ENCODE peak calls at places on chromosomes 7 and 10, in four cellular contexts. One of them, this sample, is unnamed.

GRCh38 chr10:52314822-52315552 is 906 bp downstream of the DKK1 start:
- DNase-seq in brain microvascular endothelial cell: peak
- DNase-seq in A549: peak
- DNase-seq in cardiac muscle cell: peak
- DNase-seq in this sample: no peak

GRCh38 chr7:34748244-34749039 is 90.4 kb downstream of the NPSR1 start:
- DNase-seq in brain microvascular endothelial cell: peak
- DNase-seq in A549: peak
- DNase-seq in cardiac muscle cell: peak
- DNase-seq in this sample: no peak

GRCh38 chr7:39531818-39532217 is 34.4 kb upstream of the YAE1 start:
- DNase-seq in brain microvascular endothelial cell: no peak
- DNase-seq in A549: no peak
- DNase-seq in cardiac muscle cell: no peak
- DNase-seq in this sample: no peak

GRCh38 chr7:71538210-71538609 is 406.3 kb downstream of the GALNT17 start:
- DNase-seq in brain microvascular endothelial cell: no peak
- DNase-seq in A549: no peak
- DNase-seq in cardiac muscle cell: no peak
- DNase-seq in this sample: no peak

GRCh38 chr10:114905450-114905849 is 32.5 kb upstream of the TRUB1 start:
- DNase-seq in brain microvascular endothelial cell: peak
- DNase-seq in A549: peak
- DNase-seq in cardiac muscle cell: no peak
- DNase-seq in this sample: no peak

GRCh38 chr10:119620771-119621384 is 24.1 kb upstream of the TIAL1 start:
- DNase-seq in brain microvascular endothelial cell: no peak
- DNase-seq in A549: no peak
- DNase-seq in cardiac muscle cell: peak
- DNase-seq in this sample: no peak

GRCh38 chr7:134890246-134891240 is 95.8 kb upstream of the AGBL3 start:
- DNase-seq in brain microvascular endothelial cell: peak
- DNase-seq in A549: no peak
- DNase-seq in cardiac muscle cell: peak
- DNase-seq in this sample: peak

GRCh38 chr10:6504296-6504695 is 75.8 kb downstream of the PRKCQ start:
- DNase-seq in brain microvascular endothelial cell: no peak
- DNase-seq in A549: no peak
- DNase-seq in cardiac muscle cell: no peak
- DNase-seq in this sample: no peak

GRCh38 chr7:106916689-106917088 is 51.6 kb downstream of the PIK3CG start:
- DNase-seq in brain microvascular endothelial cell: no peak
- DNase-seq in A549: no peak
- DNase-seq in cardiac muscle cell: no peak
- DNase-seq in this sample: no peak

GRCh38 chr10:22927661-22928403 is at the start of gene ARMC3:
- DNase-seq in brain microvascular endothelial cell: peak
- DNase-seq in A549: peak
- DNase-seq in cardiac muscle cell: peak
- DNase-seq in this sample: no peak

GRCh38 chr7:738723-739454 is 11.8 kb upstream of the PRKAR1B start:
- DNase-seq in brain microvascular endothelial cell: no peak
- DNase-seq in A549: no peak
- DNase-seq in cardiac muscle cell: no peak
- DNase-seq in this sample: no peak

GRCh38 chr10:71996598-71997371 is 32.6 kb downstream of the CHST3 start:
- DNase-seq in brain microvascular endothelial cell: no peak
- DNase-seq in A549: no peak
- DNase-seq in cardiac muscle cell: no peak
- DNase-seq in this sample: no peak

GRCh38 chr10:28367865-28368541 is 65.1 kb upstream of the MPP7 start:
- DNase-seq in brain microvascular endothelial cell: no peak
- DNase-seq in A549: no peak
- DNase-seq in cardiac muscle cell: no peak
- DNase-seq in this sample: no peak

GRCh38 chr10:64118736-64119135 is 597.5 kb downstream of the REEP3 start:
- DNase-seq in brain microvascular endothelial cell: no peak
- DNase-seq in A549: no peak
- DNase-seq in cardiac muscle cell: no peak
- DNase-seq in this sample: no peak

GRCh38 chr10:101566333-101567164 is 21.5 kb downstream of the POLL start:
- DNase-seq in brain microvascular endothelial cell: no peak
- DNase-seq in A549: no peak
- DNase-seq in cardiac muscle cell: peak
- DNase-seq in this sample: peak

GRCh38 chr10:131630772-131631258 is 270.0 kb upstream of the PPP2R2D start:
- DNase-seq in brain microvascular endothelial cell: no peak
- DNase-seq in A549: no peak
- DNase-seq in cardiac muscle cell: no peak
- DNase-seq in this sample: no peak

GRCh38 chr7:46512901-46513431 is 591.9 kb upstream of the IGFBP3 start:
- DNase-seq in brain microvascular endothelial cell: no peak
- DNase-seq in A549: peak
- DNase-seq in cardiac muscle cell: peak
- DNase-seq in this sample: no peak

GRCh38 chr7:98930464-98930863 is 52.1 kb downstream of the TRRAP start:
- DNase-seq in brain microvascular endothelial cell: no peak
- DNase-seq in A549: no peak
- DNase-seq in cardiac muscle cell: no peak
- DNase-seq in this sample: no peak

GRCh38 chr10:3068201-3068967 is 1.0 kb downstream of the PFKP start:
- DNase-seq in brain microvascular endothelial cell: peak
- DNase-seq in A549: no peak
- DNase-seq in cardiac muscle cell: peak
- DNase-seq in this sample: peak

GRCh38 chr7:98598846-98599615 is 18.1 kb upstream of the NPTX2 start:
- DNase-seq in brain microvascular endothelial cell: no peak
- DNase-seq in A549: no peak
- DNase-seq in cardiac muscle cell: no peak
- DNase-seq in this sample: no peak

GRCh38 chr7:36871863-36872262 is 147.6 kb upstream of the AOAH start:
- DNase-seq in brain microvascular endothelial cell: no peak
- DNase-seq in A549: no peak
- DNase-seq in cardiac muscle cell: no peak
- DNase-seq in this sample: no peak

DNA sequence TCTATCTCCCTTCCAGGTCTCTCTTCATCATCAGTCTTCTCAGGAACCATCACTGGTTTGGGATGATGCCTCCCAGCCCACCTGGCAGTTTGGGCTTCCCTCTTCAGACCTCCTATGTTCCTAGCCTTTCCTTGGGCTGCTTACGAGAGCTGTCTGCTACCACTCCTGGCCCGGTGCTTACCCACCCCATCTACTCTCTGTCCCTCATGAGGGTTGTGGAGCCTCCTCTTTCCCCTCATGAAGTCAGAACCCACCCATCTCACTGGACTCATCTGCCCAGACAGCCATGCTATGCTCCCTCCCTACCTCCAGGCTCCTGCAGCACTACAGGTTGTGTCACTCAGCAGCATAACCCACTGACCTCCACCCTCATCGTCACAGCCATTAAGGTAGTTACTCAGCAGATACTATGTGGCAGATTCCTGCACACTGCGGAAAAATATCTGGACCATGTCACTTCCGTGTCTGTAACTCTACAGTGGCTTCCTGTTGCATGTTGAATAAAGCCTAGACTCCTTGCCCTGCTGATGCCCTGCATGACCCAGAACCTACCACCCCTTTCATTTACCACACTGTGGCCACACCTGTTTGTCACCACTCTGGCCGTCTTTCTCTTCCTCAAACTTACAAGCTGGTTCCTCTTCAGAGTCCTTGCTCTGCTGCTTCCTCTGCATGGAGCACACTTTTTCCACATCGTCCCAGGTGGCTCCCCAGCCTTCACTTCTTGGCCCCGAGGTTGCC is 2.0 kb downstream of the DBNL start:
- DNase-seq in brain microvascular endothelial cell: no peak
- DNase-seq in A549: no peak
- DNase-seq in cardiac muscle cell: no peak
- DNase-seq in this sample: no peak
- H3K27ac ChIP-seq in brain microvascular endothelial cell: no peak
- H3K27ac ChIP-seq in A549: no peak
- H3K27ac ChIP-seq in cardiac muscle cell: no peak
- H3K27ac ChIP-seq in this sample: no peak

DNA sequence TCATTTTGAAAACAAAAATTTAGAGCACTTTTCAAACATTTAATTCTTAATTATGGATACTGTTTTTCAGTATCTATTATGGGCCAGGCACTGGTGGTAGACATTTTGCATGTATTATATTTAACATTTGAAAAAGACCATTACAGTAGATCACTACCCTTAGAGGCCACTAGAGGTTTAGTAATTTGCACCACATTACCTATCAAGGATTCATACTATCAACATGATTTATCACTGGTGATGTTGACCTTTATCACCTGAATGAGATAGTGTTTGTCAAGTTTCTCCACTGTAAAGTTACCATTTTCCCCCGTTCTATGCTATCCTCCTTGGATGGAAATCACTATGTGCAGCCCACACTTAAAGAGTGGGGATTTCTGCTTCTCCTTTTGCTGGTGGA is 4.4 kb upstream of the SNX13 start:
- DNase-seq in brain microvascular endothelial cell: no peak
- DNase-seq in A549: peak
- DNase-seq in cardiac muscle cell: no peak
- DNase-seq in this sample: no peak
- TF ChIP-seq CTCF in brain microvascular endothelial cell: no peak
- TF ChIP-seq CTCF in A549: no peak
- TF ChIP-seq CTCF in cardiac muscle cell: no peak
- TF ChIP-seq CTCF in this sample: no peak

DNA sequence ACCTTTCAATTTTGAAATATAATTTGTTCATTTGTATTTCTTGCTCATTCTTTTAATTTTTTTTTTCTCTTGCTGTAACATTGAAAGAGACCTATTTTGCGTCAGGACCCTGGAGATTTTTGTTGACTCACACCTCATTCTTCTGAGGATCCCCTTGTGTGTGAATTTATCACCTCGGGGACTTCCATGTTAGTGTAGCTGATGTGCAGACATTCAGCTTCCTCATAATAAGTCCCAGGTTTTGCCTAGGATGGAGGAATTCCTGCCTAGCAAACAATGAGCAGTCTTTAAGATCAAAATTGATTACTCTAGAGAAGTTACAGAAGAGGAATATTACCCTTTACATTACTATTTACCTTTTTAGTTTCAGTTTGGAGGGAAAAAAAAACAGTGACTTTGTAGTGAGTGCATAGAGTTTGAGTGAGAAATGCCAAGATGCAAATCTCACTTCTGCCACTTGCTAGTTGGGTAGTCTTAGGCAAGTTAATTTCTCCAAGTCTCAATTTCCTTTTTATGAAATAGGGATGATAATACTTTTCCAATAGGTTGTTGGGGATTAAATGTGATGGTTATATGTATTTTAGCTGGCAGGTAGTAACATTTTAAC is 14.3 kb downstream of the TES start:
- DNase-seq in brain microvascular endothelial cell: peak
- DNase-seq in A549: no peak
- DNase-seq in cardiac muscle cell: no peak
- DNase-seq in this sample: no peak
- H3K4me3 ChIP-seq in brain microvascular endothelial cell: no peak
- H3K4me3 ChIP-seq in A549: no peak
- H3K4me3 ChIP-seq in cardiac muscle cell: no peak
- H3K4me3 ChIP-seq in this sample: no peak

GRCh38 chr10:104274762-104275721 is 6.1 kb downstream of the GSTO2 start:
- DNase-seq in brain microvascular endothelial cell: no peak
- DNase-seq in A549: peak
- DNase-seq in cardiac muscle cell: peak
- DNase-seq in this sample: no peak

GRCh38 chr10:104273899-104274575 is 5.1 kb downstream of the GSTO2 start:
- DNase-seq in brain microvascular endothelial cell: no peak
- DNase-seq in A549: no peak
- DNase-seq in cardiac muscle cell: peak
- DNase-seq in this sample: no peak

GRCh38 chr10:104276192-104276591 is 7.2 kb downstream of the GSTO2 start:
- DNase-seq in brain microvascular endothelial cell: no peak
- DNase-seq in A549: no peak
- DNase-seq in cardiac muscle cell: no peak
- DNase-seq in this sample: no peak

GRCh38 chr10:104268691-104269645 is at the start of gene GSTO2:
- DNase-seq in brain microvascular endothelial cell: peak
- DNase-seq in A549: peak
- DNase-seq in cardiac muscle cell: peak
- DNase-seq in this sample: peak

GRCh38 chr10:104273291-104273690 is 4.3 kb downstream of the GSTO2 start:
- DNase-seq in brain microvascular endothelial cell: no peak
- DNase-seq in A549: no peak
- DNase-seq in cardiac muscle cell: no peak
- DNase-seq in this sample: no peak
- H3K27ac ChIP-seq in brain microvascular endothelial cell: peak
- H3K27ac ChIP-seq in A549: no peak
- H3K27ac ChIP-seq in cardiac muscle cell: no peak
- H3K27ac ChIP-seq in this sample: no peak

GRCh38 chr7:95265634-95266033 is 58.7 kb downstream of the PON1 start:
- DNase-seq in brain microvascular endothelial cell: no peak
- DNase-seq in A549: no peak
- DNase-seq in cardiac muscle cell: no peak
- DNase-seq in this sample: no peak
- TF ChIP-seq CTCF in brain microvascular endothelial cell: no peak
- TF ChIP-seq CTCF in A549: no peak
- TF ChIP-seq CTCF in cardiac muscle cell: no peak
- TF ChIP-seq CTCF in this sample: no peak

DNA sequence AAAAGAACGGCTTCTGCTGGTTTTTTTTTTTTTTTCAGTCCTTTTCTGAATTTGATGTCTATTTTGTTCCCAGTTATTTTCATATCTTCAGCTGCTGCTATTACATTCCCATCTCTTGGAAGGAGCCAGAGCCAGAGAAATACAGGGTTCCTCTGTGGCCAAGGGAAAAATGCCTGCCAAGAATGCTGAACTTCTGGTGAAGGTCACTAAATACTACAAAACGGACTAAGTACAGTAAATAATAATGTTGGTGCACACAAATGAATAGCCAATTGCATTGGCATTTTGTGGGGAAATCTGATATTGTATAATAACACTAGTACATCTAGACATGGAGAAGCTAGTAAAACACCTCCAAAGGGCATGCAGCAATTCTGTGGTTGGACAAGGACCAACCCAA is 56.3 kb upstream of the ZEB1 start:
- DNase-seq in brain microvascular endothelial cell: peak
- DNase-seq in A549: no peak
- DNase-seq in cardiac muscle cell: peak
- DNase-seq in this sample: peak
- H3K4me3 ChIP-seq in brain microvascular endothelial cell: no peak
- H3K4me3 ChIP-seq in A549: no peak
- H3K4me3 ChIP-seq in cardiac muscle cell: no peak
- H3K4me3 ChIP-seq in this sample: peak

This sample was measured in tibial artery.